ENCODE peak calls at places on chromosomes 5 and 9, in four cellular contexts. B is H9, P is H1, F is trophoblast cell. K is an unnamed sample. For H3K79me2 and H3K4me1, the result is how much of the 10 kb centered on the place peaks cover.

GRCh38 chr5:38789134-38789533 is 56.7 kb upstream of the OSMR start:
- DNase-seq in B (no peak), P (no peak), F (peak), K (no peak)

GRCh38 chr9:4983541-4984165 is 1.4 kb upstream of the JAK2 start:
- DNase-seq in B (no peak), P (no peak), F (peak), K (peak)

GRCh38 chr5:2029206-2029605 is 146.5 kb upstream of the IRX4 start:
- DNase-seq in B (no peak), P (no peak), F (no peak), K (no peak)

GRCh38 chr5:154110781-154111180 is 72.0 kb downstream of the MFAP3 start:
- DNase-seq in B (no peak), P (no peak), F (no peak), K (peak)

GRCh38 chr9:98142182-98142924 is 23.3 kb upstream of the TRIM14 start:
- DNase-seq in B (no peak), P (no peak), F (peak), K (peak)

GRCh38 chr5:39176740-39177628 is 42.4 kb downstream of the FYB1 start:
- DNase-seq in B (no peak), P (no peak), F (no peak), K (no peak)

GRCh38 chr9:78035369-78035993 is 3.9 kb upstream of the GNAQ start:
- DNase-seq in B (peak), P (no peak), F (peak), K (peak)

GRCh38 chr5:89187883-89188465 is 305.0 kb upstream of the MEF2C start:
- DNase-seq in B (no peak), P (no peak), F (no peak), K (no peak)

GRCh38 chr5:67451640-67452279 is 255.2 kb upstream of the CD180 start:
- DNase-seq in B (no peak), P (no peak), F (no peak), K (no peak)

GRCh38 chr9:28031521-28032177 is 458.4 kb upstream of the C9orf72 start:
- DNase-seq in B (no peak), P (no peak), F (no peak), K (peak)

GRCh38 chr9:3497406-3497805 is 28.4 kb downstream of the RFX3 start:
- DNase-seq in B (no peak), P (no peak), F (no peak), K (no peak)

GRCh38 chr9:116145036-116145435 is 8.6 kb upstream of the PAPPA start:
- DNase-seq in B (no peak), P (no peak), F (no peak), K (no peak)

GRCh38 chr5:151014680-151015343 is 5.6 kb upstream of the GPX3 start:
- DNase-seq in B (no peak), P (no peak), F (no peak), K (no peak)

GRCh38 chr9:124038790-124039633 is 27.4 kb downstream of the LHX2 start:
- DNase-seq in B (no peak), P (no peak), F (no peak), K (no peak)

GRCh38 chr9:136757751-136758140 is 297 bp downstream of the LCN8 start:
- DNase-seq in B (no peak), P (no peak), F (no peak), K (no peak)

GRCh38 chr5:153425914-153426313 is 64.6 kb upstream of the GRIA1 start:
- DNase-seq in B (peak), P (no peak), F (no peak), K (peak)

GRCh38 chr5:88688242-88688959 is 194.6 kb downstream of the MEF2C start:
- DNase-seq in B (no peak), P (no peak), F (no peak), K (no peak)

GRCh38 chr5:78597068-78597857 is 51.3 kb downstream of the LHFPL2 start:
- DNase-seq in B (no peak), P (no peak), F (peak), K (no peak)

GRCh38 chr5:50302815-50303490 is 138.1 kb downstream of the EMB start:
- DNase-seq in B (no peak), P (no peak), F (no peak), K (no peak)

DNA sequence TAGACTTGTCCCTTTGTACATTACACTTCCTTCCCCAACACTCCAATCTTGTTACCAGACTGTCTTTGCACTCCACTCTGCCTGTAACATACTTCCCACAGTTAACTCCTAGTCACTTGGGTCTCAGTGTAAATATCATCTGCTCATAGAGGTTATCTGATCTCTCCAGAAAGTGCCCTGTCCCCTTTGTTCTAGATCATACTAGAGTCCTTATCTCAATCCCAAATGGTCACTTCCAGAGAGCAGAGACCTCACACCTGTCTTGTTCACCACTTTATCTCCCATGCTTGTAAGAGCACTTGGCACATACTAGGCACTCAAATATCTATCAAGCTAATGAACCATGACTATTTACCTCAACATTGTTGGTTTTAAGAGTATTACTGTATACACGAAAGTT is 30.4 kb downstream of the SETX start:
- DNase-seq in B (no peak), P (no peak), F (no peak), K (peak)
- H3K79me2 ChIP-seq in B (under half), P (under half), F (under half), K (under half)

DNA sequence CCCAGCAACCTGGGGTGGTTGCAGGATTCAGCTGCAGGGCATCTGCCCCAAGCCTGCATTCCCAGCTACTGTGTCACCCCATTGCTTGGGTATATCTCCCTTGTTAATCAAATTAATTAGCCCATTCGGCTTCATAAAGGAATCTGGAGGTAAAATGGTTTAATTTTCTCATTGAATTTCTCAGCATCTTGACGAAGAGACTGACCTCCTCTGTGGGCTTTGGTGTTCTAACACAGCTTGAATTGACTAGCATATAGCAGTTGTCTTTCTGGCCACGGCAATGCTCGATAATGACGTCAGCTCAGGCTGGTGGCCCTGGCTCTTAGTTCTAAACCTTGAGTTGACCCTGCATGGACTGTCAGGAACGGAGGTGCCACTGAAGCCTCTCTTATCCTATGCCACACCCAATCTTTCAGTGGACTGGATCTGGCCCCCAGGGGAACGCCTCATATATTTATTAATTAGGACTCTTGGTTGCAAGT is 72.4 kb downstream of the MSX2 start:
- DNase-seq in B (no peak), P (no peak), F (no peak), K (no peak)
- H3K4me1 ChIP-seq in B (under half), P (under half), F (under half), K (under half)

GRCh38 chr9:121268598-121269029 is 652 bp downstream of the GSN start:
- DNase-seq in B (no peak), P (no peak), F (peak), K (peak)

GRCh38 chr9:121266906-121267650 is 884 bp upstream of the GSN start:
- DNase-seq in B (no peak), P (no peak), F (no peak), K (no peak)

GRCh38 chr9:121267689-121268597 is at the start of gene GSN:
- DNase-seq in B (peak), P (no peak), F (peak), K (peak)

GRCh38 chr9:121269888-121270254 is 1.9 kb downstream of the GSN start:
- DNase-seq in B (no peak), P (no peak), F (no peak), K (no peak)

DNA sequence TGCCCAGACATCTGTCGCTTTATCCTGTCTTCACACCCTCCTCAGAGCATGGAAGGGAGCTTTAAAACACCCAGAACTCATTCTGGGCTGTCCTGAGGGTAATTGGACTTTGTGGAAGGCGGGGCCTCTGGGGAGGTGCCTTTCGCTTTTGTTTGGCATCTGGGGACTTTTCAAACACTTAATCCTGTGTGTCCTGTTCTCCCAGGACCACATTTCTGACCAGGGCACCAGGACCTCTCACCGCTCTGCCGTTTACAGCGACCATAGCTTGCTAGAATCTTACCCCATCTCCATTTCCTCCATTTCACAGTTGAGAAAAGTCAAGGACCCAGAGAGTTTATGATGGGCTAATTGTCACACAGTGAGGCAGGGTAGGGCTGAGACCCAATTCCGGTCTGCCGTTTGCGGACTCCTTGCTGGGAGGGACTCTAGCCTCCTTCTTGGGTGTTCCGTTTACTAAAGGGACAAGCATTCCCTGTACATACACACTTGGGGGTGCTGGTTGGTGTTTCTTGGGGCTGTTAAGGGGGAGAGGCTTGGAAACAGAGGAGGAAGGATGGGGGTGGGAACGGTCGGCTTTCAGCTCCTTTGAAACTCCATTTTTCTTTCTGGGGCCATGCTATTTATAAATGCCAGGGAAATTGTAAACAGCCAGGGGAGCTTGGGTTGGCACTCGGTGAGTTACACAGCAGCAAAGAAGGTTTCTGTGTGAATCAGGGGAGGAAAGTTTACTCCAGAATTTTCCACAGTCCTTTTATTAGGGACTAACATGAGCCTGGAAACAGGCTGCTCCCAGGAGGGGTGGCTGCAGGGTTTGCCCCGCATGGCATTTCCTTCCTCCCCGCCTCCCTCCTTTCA is 1.3 kb downstream of the GSN start:
- DNase-seq in B (no peak), P (no peak), F (peak), K (peak)
- H2BK5ac ChIP-seq in B (no peak), P (peak), F (peak), K (no peak)

GRCh38 chr5:75712091-75712490 is 5.1 kb downstream of the POC5 start:
- DNase-seq in B (no peak), P (no peak), F (no peak), K (no peak)
- H3K79me2 ChIP-seq in B (under half), P (under half), F (under half), K (under half)

DNA sequence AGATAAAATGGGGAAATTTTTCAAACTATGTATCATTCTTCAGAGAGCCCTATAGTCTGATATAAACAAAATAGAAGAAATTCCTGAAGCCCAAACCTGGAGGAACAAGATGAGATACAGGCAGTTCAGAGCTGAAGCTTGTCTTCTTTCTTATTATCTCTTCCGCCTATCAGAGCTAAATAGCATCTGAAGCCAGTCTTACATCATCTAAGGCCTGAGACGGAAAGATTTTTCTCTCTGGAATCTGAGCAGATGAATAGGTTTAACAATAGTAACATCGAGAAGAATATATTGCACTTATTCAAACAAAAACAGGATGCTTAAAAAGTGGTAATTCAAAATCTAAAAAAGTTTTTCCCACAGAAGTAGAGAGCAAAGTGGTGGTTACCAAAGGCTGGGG is 59.8 kb downstream of the LPAR1 start:
- DNase-seq in B (no peak), P (no peak), F (peak), K (no peak)
- H3K4me1 ChIP-seq in B (under half), P (under half), F (under half), K (under half)

GRCh38 chr5:148230240-148230639 is 8.1 kb upstream of the MARCOL start:
- DNase-seq in B (no peak), P (no peak), F (no peak), K (no peak)

GRCh38 chr5:148228392-148228984 is 9.8 kb upstream of the MARCOL start:
- DNase-seq in B (no peak), P (no peak), F (no peak), K (no peak)

GRCh38 chr5:148224131-148224742 is 14.1 kb upstream of the MARCOL start:
- DNase-seq in B (no peak), P (no peak), F (no peak), K (no peak)

GRCh38 chr5:148229840-148230239 is 8.5 kb upstream of the MARCOL start:
- DNase-seq in B (no peak), P (no peak), F (no peak), K (no peak)
- H2BK5ac ChIP-seq in B (no peak), P (no peak), F (no peak), K (no peak)

GRCh38 chr9:12798066-12798770 is 23.4 kb downstream of the LURAP1L start:
- DNase-seq in B (no peak), P (no peak), F (no peak), K (no peak)

GRCh38 chr9:12797037-12797436 is 22.2 kb downstream of the LURAP1L start:
- DNase-seq in B (no peak), P (no peak), F (no peak), K (no peak)

DNA sequence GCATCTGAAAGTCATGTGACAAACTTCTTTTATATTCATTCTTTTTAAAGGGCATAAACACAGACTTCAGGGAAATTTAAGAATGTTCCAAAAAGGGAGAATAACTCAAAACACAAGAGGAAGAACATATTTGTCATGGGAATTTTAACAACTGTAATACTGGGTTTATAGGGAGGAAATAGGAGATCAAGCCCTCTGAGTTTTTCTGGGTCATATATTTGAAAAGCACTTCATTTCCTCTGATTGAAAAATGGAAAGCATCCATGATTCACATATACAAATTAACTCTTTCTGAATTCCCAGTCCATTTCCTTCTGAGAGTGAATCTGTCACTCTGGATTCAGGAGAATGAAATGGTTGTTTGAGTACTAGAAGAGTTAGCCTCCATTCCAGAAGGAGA is 26.8 kb downstream of the LURAP1L start:
- DNase-seq in B (no peak), P (no peak), F (no peak), K (no peak)
- H3K79me2 ChIP-seq in B (under half), P (under half), F (under half), K (under half)

DNA sequence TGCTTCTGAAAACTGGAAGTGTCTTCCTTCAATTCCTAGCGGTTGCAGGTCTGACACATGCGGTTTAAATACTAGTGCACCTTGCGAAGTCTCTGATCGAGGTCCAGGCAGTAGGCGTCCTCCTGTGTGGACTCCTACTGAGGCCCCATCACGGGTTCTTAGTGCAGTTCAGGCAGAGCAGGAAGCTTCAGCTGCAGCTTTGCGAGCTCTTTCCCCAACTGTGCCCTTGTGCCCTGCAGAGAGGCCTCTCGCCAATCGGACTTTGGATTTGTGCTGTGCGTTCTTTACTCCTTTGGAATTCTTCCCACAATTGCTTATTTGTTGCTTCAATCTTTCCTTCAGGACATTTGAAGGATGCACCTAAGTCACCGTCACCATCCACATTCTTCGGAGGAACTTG is 40.6 kb upstream of the FAM120AOS start:
- DNase-seq in B (no peak), P (no peak), F (no peak), K (no peak)
- H3K4me1 ChIP-seq in B (under half), P (under half), F (under half), K (under half)

GRCh38 chr5:52961238-52961637 is 27.9 kb upstream of the ITGA2 start:
- DNase-seq in B (no peak), P (no peak), F (no peak), K (no peak)
- H2BK5ac ChIP-seq in B (no peak), P (no peak), F (no peak), K (no peak)